ENCODE peak calls at places on chromosomes 4 and X, in five cellular contexts. One of them, this sample, is unnamed. For H3K9me3, the result is how much of the 10 kb centered on the place peaks cover.

GRCh38 chr4:51840791-51841190 is 2.2 kb upstream of the DCUN1D4 start:
- DNase-seq in CD4-positive, alpha-beta memory T cell: no peak
- DNase-seq in esophagus muscularis mucosa: no peak
- DNase-seq in tibial artery: no peak
- DNase-seq in CD8-positive, alpha-beta memory T cell: no peak
- DNase-seq in this sample: no peak

GRCh38 chr4:94208268-94208667 is 603 bp downstream of the SMARCAD1 start:
- DNase-seq in CD4-positive, alpha-beta memory T cell: no peak
- DNase-seq in esophagus muscularis mucosa: no peak
- DNase-seq in tibial artery: no peak
- DNase-seq in CD8-positive, alpha-beta memory T cell: no peak
- DNase-seq in this sample: no peak

GRCh38 chrX:55841962-55842752 is 124.6 kb downstream of the RRAGB start:
- DNase-seq in CD4-positive, alpha-beta memory T cell: no peak
- DNase-seq in esophagus muscularis mucosa: peak
- DNase-seq in tibial artery: no peak
- DNase-seq in CD8-positive, alpha-beta memory T cell: no peak
- DNase-seq in this sample: no peak

GRCh38 chr4:153159016-153159415 is 45.2 kb upstream of the TRIM2 start:
- DNase-seq in CD4-positive, alpha-beta memory T cell: peak
- DNase-seq in esophagus muscularis mucosa: no peak
- DNase-seq in tibial artery: no peak
- DNase-seq in CD8-positive, alpha-beta memory T cell: no peak
- DNase-seq in this sample: no peak

GRCh38 chrX:36218801-36219200 is 299.3 kb downstream of the CFAP47 start:
- DNase-seq in CD4-positive, alpha-beta memory T cell: no peak
- DNase-seq in esophagus muscularis mucosa: no peak
- DNase-seq in tibial artery: no peak
- DNase-seq in CD8-positive, alpha-beta memory T cell: no peak
- DNase-seq in this sample: no peak

GRCh38 chrX:30992381-30992904 is 79.4 kb downstream of the FTHL17 start:
- DNase-seq in CD4-positive, alpha-beta memory T cell: no peak
- DNase-seq in esophagus muscularis mucosa: no peak
- DNase-seq in tibial artery: no peak
- DNase-seq in CD8-positive, alpha-beta memory T cell: no peak
- DNase-seq in this sample: no peak

GRCh38 chr4:52425751-52426326 is 233.3 kb downstream of the USP46 start:
- DNase-seq in CD4-positive, alpha-beta memory T cell: no peak
- DNase-seq in esophagus muscularis mucosa: no peak
- DNase-seq in tibial artery: no peak
- DNase-seq in CD8-positive, alpha-beta memory T cell: no peak
- DNase-seq in this sample: no peak

GRCh38 chrX:116930311-116930710 is 467.5 kb upstream of the CT83 start:
- DNase-seq in CD4-positive, alpha-beta memory T cell: no peak
- DNase-seq in esophagus muscularis mucosa: no peak
- DNase-seq in tibial artery: no peak
- DNase-seq in CD8-positive, alpha-beta memory T cell: no peak
- DNase-seq in this sample: no peak

GRCh38 chrX:100316987-100317386 is 93.1 kb downstream of the PCDH19 start:
- DNase-seq in CD4-positive, alpha-beta memory T cell: no peak
- DNase-seq in esophagus muscularis mucosa: no peak
- DNase-seq in tibial artery: no peak
- DNase-seq in CD8-positive, alpha-beta memory T cell: no peak
- DNase-seq in this sample: no peak

GRCh38 chr4:26746742-26747351 is 113.8 kb upstream of the STIM2 start:
- DNase-seq in CD4-positive, alpha-beta memory T cell: no peak
- DNase-seq in esophagus muscularis mucosa: no peak
- DNase-seq in tibial artery: no peak
- DNase-seq in CD8-positive, alpha-beta memory T cell: no peak
- DNase-seq in this sample: no peak

GRCh38 chr4:123397276-123398150 is 918 bp downstream of the SPRY1 start:
- DNase-seq in CD4-positive, alpha-beta memory T cell: peak
- DNase-seq in esophagus muscularis mucosa: no peak
- DNase-seq in tibial artery: peak
- DNase-seq in CD8-positive, alpha-beta memory T cell: peak
- DNase-seq in this sample: peak

GRCh38 chr4:155107059-155107458 is 101.4 kb upstream of the NPY2R start:
- DNase-seq in CD4-positive, alpha-beta memory T cell: no peak
- DNase-seq in esophagus muscularis mucosa: no peak
- DNase-seq in tibial artery: no peak
- DNase-seq in CD8-positive, alpha-beta memory T cell: no peak
- DNase-seq in this sample: no peak

GRCh38 chr4:98482847-98483806 is 175.3 kb downstream of the TSPAN5 start:
- DNase-seq in CD4-positive, alpha-beta memory T cell: no peak
- DNase-seq in esophagus muscularis mucosa: no peak
- DNase-seq in tibial artery: no peak
- DNase-seq in CD8-positive, alpha-beta memory T cell: no peak
- DNase-seq in this sample: no peak

GRCh38 chrX:22527302-22527701 is 254.6 kb downstream of the CBLL2 start:
- DNase-seq in CD4-positive, alpha-beta memory T cell: no peak
- DNase-seq in esophagus muscularis mucosa: no peak
- DNase-seq in tibial artery: no peak
- DNase-seq in CD8-positive, alpha-beta memory T cell: no peak
- DNase-seq in this sample: no peak

GRCh38 chrX:22526339-22526738 is 253.6 kb downstream of the CBLL2 start:
- DNase-seq in CD4-positive, alpha-beta memory T cell: no peak
- DNase-seq in esophagus muscularis mucosa: no peak
- DNase-seq in tibial artery: no peak
- DNase-seq in CD8-positive, alpha-beta memory T cell: no peak
- DNase-seq in this sample: no peak
- H3K27ac ChIP-seq in CD4-positive, alpha-beta memory T cell: no peak
- H3K27ac ChIP-seq in esophagus muscularis mucosa: no peak
- H3K27ac ChIP-seq in tibial artery: no peak
- H3K27ac ChIP-seq in CD8-positive, alpha-beta memory T cell: no peak
- H3K27ac ChIP-seq in this sample: no peak

DNA sequence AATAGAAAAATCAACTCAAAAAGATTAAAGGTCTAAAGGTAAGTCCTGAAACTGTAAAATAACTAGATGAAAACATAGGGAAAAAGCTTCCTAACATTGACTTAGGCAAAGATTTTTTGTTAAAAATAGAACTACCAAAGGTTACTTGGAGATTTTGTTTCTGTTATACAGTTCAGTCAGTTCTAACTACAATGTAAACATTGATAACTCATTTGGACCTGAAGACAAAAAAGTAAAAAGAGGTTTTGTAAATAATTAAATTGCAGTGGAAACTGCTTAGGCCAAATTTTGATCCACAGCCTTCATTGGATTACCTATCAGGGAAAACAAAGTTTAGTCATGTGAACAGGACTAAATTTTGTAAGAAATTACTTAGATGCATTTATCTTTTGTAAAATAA is 101.8 kb downstream of the SLITRK2 start:
- DNase-seq in CD4-positive, alpha-beta memory T cell: no peak
- DNase-seq in esophagus muscularis mucosa: no peak
- DNase-seq in tibial artery: no peak
- DNase-seq in CD8-positive, alpha-beta memory T cell: no peak
- DNase-seq in this sample: no peak
- H3K9me3 ChIP-seq in CD4-positive, alpha-beta memory T cell: under half
- H3K9me3 ChIP-seq in esophagus muscularis mucosa: under half
- H3K9me3 ChIP-seq in tibial artery: under half
- H3K9me3 ChIP-seq in CD8-positive, alpha-beta memory T cell: under half
- H3K9me3 ChIP-seq in this sample: under half

GRCh38 chr4:143400082-143400481 is 63.4 kb downstream of the GAB1 start:
- DNase-seq in CD4-positive, alpha-beta memory T cell: no peak
- DNase-seq in esophagus muscularis mucosa: no peak
- DNase-seq in tibial artery: no peak
- DNase-seq in CD8-positive, alpha-beta memory T cell: no peak
- DNase-seq in this sample: no peak

GRCh38 chr4:143397335-143397734 is 60.7 kb downstream of the GAB1 start:
- DNase-seq in CD4-positive, alpha-beta memory T cell: no peak
- DNase-seq in esophagus muscularis mucosa: no peak
- DNase-seq in tibial artery: no peak
- DNase-seq in CD8-positive, alpha-beta memory T cell: no peak
- DNase-seq in this sample: no peak

GRCh38 chr4:143397887-143398286 is 61.2 kb downstream of the GAB1 start:
- DNase-seq in CD4-positive, alpha-beta memory T cell: no peak
- DNase-seq in esophagus muscularis mucosa: no peak
- DNase-seq in tibial artery: no peak
- DNase-seq in CD8-positive, alpha-beta memory T cell: no peak
- DNase-seq in this sample: no peak

GRCh38 chr4:143396695-143397094 is 60.0 kb downstream of the GAB1 start:
- DNase-seq in CD4-positive, alpha-beta memory T cell: no peak
- DNase-seq in esophagus muscularis mucosa: no peak
- DNase-seq in tibial artery: no peak
- DNase-seq in CD8-positive, alpha-beta memory T cell: no peak
- DNase-seq in this sample: no peak

GRCh38 chr4:143399113-143399949 is 62.7 kb downstream of the GAB1 start:
- DNase-seq in CD4-positive, alpha-beta memory T cell: peak
- DNase-seq in esophagus muscularis mucosa: no peak
- DNase-seq in tibial artery: no peak
- DNase-seq in CD8-positive, alpha-beta memory T cell: no peak
- DNase-seq in this sample: no peak
- H3K27ac ChIP-seq in CD4-positive, alpha-beta memory T cell: no peak
- H3K27ac ChIP-seq in esophagus muscularis mucosa: peak
- H3K27ac ChIP-seq in tibial artery: peak
- H3K27ac ChIP-seq in CD8-positive, alpha-beta memory T cell: no peak
- H3K27ac ChIP-seq in this sample: no peak

DNA sequence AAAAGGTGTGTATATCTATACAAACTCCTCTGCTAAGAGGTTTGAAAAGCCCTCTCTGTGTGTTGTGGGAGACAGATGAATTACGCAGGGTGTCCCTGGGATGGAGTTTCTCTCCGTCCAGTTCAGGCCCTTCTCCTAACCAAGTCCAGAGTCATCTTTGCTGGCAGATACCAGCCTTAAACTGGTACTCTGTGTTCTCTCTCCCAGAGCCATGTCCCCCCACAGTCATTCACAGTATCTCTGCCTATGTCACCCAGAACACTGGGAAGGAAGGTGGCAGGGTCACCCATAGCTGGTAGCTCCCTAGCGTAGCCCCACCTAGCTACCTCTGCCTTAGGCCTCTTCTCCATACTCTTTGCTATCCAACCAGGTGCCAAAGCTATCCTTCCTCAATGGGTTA is 8.9 kb downstream of the AMER1 start:
- DNase-seq in CD4-positive, alpha-beta memory T cell: no peak
- DNase-seq in esophagus muscularis mucosa: no peak
- DNase-seq in tibial artery: no peak
- DNase-seq in CD8-positive, alpha-beta memory T cell: no peak
- DNase-seq in this sample: no peak
- H3K9me3 ChIP-seq in CD4-positive, alpha-beta memory T cell: under half
- H3K9me3 ChIP-seq in esophagus muscularis mucosa: under half
- H3K9me3 ChIP-seq in tibial artery: under half
- H3K9me3 ChIP-seq in CD8-positive, alpha-beta memory T cell: under half
- H3K9me3 ChIP-seq in this sample: under half

GRCh38 chrX:75131973-75132627 is 24.0 kb downstream of the ABCB7 start:
- DNase-seq in CD4-positive, alpha-beta memory T cell: no peak
- DNase-seq in esophagus muscularis mucosa: no peak
- DNase-seq in tibial artery: no peak
- DNase-seq in CD8-positive, alpha-beta memory T cell: no peak
- DNase-seq in this sample: no peak
- H3K27ac ChIP-seq in CD4-positive, alpha-beta memory T cell: no peak
- H3K27ac ChIP-seq in esophagus muscularis mucosa: no peak
- H3K27ac ChIP-seq in tibial artery: no peak
- H3K27ac ChIP-seq in CD8-positive, alpha-beta memory T cell: no peak
- H3K27ac ChIP-seq in this sample: no peak

DNA sequence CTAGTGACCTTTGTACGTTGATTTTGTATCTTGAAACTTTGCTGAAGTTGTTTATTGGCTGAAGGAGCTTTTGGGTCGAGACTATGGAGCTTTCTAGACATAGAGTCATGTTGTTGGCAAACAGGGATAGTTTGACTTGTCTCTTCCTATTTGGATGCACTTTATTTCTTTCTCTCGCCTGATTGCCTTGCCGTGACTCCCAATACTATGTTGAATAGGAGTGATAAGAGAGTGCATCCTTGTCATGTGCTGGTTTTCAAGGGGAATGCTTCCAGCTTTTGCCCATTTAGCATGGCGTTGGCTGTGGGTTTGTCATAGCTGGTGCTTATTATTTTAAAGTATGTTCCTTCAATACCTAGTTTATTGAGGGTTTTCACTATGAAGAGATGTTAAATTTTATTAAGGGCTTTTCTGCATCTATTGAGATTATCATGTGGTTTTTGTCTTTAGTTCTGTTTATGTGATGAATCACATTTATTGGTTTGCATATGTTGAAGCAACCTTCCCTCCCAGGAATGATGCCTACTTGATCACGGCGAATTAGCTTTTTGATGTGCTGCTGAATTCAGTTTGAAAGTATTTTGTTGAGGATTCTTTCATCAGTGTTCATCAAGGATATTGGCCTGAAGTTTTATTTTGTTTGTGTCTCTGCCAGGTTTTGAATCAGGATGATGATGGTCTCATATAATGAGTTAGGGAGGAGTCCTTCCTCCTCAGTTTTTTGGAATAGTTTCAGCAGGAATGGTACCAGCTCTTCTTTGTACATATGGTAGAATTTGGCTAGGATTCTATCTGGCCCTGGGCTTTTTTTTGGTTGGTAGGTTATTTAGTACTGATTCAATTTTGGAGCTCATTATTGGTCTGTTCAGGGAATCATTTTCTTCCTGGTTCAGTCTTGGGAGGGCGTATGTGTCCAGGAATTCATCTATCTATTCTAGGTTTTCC is 72.9 kb upstream of the BOD1L1 start:
- DNase-seq in CD4-positive, alpha-beta memory T cell: no peak
- DNase-seq in esophagus muscularis mucosa: no peak
- DNase-seq in tibial artery: no peak
- DNase-seq in CD8-positive, alpha-beta memory T cell: no peak
- DNase-seq in this sample: no peak
- H3K9me3 ChIP-seq in CD4-positive, alpha-beta memory T cell: under half
- H3K9me3 ChIP-seq in esophagus muscularis mucosa: under half
- H3K9me3 ChIP-seq in tibial artery: under half
- H3K9me3 ChIP-seq in CD8-positive, alpha-beta memory T cell: under half
- H3K9me3 ChIP-seq in this sample: under half

GRCh38 chr4:106253364-106254129 is 62.5 kb downstream of the TBCK start:
- DNase-seq in CD4-positive, alpha-beta memory T cell: no peak
- DNase-seq in esophagus muscularis mucosa: no peak
- DNase-seq in tibial artery: no peak
- DNase-seq in CD8-positive, alpha-beta memory T cell: no peak
- DNase-seq in this sample: no peak
- H3K27ac ChIP-seq in CD4-positive, alpha-beta memory T cell: no peak
- H3K27ac ChIP-seq in esophagus muscularis mucosa: no peak
- H3K27ac ChIP-seq in tibial artery: no peak
- H3K27ac ChIP-seq in CD8-positive, alpha-beta memory T cell: no peak
- H3K27ac ChIP-seq in this sample: no peak

GRCh38 chr4:55625835-55626234 is 10.3 kb downstream of the NMU start:
- DNase-seq in CD4-positive, alpha-beta memory T cell: no peak
- DNase-seq in esophagus muscularis mucosa: no peak
- DNase-seq in tibial artery: no peak
- DNase-seq in CD8-positive, alpha-beta memory T cell: no peak
- DNase-seq in this sample: no peak
- H3K9me3 ChIP-seq in CD4-positive, alpha-beta memory T cell: under half
- H3K9me3 ChIP-seq in esophagus muscularis mucosa: under half
- H3K9me3 ChIP-seq in tibial artery: under half
- H3K9me3 ChIP-seq in CD8-positive, alpha-beta memory T cell: under half
- H3K9me3 ChIP-seq in this sample: under half

GRCh38 chrX:14903891-14904290 is 30.7 kb downstream of the MOSPD2 start:
- DNase-seq in CD4-positive, alpha-beta memory T cell: no peak
- DNase-seq in esophagus muscularis mucosa: no peak
- DNase-seq in tibial artery: no peak
- DNase-seq in CD8-positive, alpha-beta memory T cell: no peak
- DNase-seq in this sample: no peak
- H3K27ac ChIP-seq in CD4-positive, alpha-beta memory T cell: no peak
- H3K27ac ChIP-seq in esophagus muscularis mucosa: no peak
- H3K27ac ChIP-seq in tibial artery: no peak
- H3K27ac ChIP-seq in CD8-positive, alpha-beta memory T cell: no peak
- H3K27ac ChIP-seq in this sample: no peak

DNA sequence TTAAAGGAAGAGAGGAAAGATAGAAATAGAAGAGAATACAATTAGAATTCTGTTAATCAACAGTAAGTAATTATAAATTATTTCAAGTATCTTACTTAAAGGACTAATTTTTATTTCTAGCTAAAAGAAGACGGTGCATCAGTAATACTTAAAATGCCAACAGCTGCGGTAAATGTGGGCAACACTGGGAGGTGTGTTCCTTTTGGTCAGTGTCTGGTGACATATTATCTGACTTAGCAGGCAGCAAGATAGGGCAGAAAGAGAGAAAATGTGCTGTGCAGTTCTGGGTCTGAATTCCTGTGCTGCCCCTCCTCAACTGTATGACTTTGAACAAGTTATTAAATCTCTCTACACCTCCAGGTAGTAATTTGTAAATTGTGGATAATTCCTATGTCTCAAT is 120.6 kb downstream of the ZNF827 start:
- DNase-seq in CD4-positive, alpha-beta memory T cell: no peak
- DNase-seq in esophagus muscularis mucosa: no peak
- DNase-seq in tibial artery: no peak
- DNase-seq in CD8-positive, alpha-beta memory T cell: no peak
- DNase-seq in this sample: no peak
- H3K9me3 ChIP-seq in CD4-positive, alpha-beta memory T cell: under half
- H3K9me3 ChIP-seq in esophagus muscularis mucosa: under half
- H3K9me3 ChIP-seq in tibial artery: under half
- H3K9me3 ChIP-seq in CD8-positive, alpha-beta memory T cell: under half
- H3K9me3 ChIP-seq in this sample: under half

This sample was measured in CD4-positive, alpha-beta T cell.